ENCODE peak calls at places on chromosomes 5 and 9, in five cellular contexts. L is K562, U is HCT116, F is H1, V is GM12878. X is an unnamed sample.
A peak's percentile ranks its signal among the peaks of the same experiment; 100 is the strongest.

GRCh38 chr9:116275418-116276295 is 122.1 kb downstream of the PAPPA start:
- DNase-seq in L (no peak), U (no peak), F (no peak), V (no peak), X (no peak)

GRCh38 chr9:14271078-14271673 is 42.8 kb downstream of the NFIB start:
- DNase-seq in L (peak; percentile 4), U (no peak), F (no peak), V (no peak), X (peak; percentile 64)

GRCh38 chr5:87787640-87788039 is 374.9 kb upstream of the CCNH start:
- DNase-seq in L (no peak), U (no peak), F (peak; percentile 38), V (no peak), X (no peak)

GRCh38 chr9:13113201-13113600 is 166.3 kb downstream of the MPDZ start:
- DNase-seq in L (no peak), U (no peak), F (no peak), V (no peak), X (no peak)

GRCh38 chr9:77954619-77955018 is 77.0 kb downstream of the GNAQ start:
- DNase-seq in L (no peak), U (no peak), F (no peak), V (no peak), X (no peak)

GRCh38 chr9:107739601-107740082 is 250.1 kb upstream of the KLF4 start:
- DNase-seq in L (no peak), U (no peak), F (no peak), V (no peak), X (no peak)

GRCh38 chr5:159844725-159845124 is 71.6 kb upstream of the ADRA1B start:
- DNase-seq in L (no peak), U (no peak), F (no peak), V (no peak), X (no peak)

GRCh38 chr5:145923405-145923804 is 13.0 kb upstream of the SH3RF2 start:
- DNase-seq in L (no peak), U (no peak), F (no peak), V (no peak), X (no peak)

GRCh38 chr5:135660826-135661555 is 82.2 kb upstream of the CXCL14 start:
- DNase-seq in L (no peak), U (no peak), F (no peak), V (no peak), X (no peak)

GRCh38 chr5:176995122-176995490 is 11.5 kb downstream of the UIMC1 start:
- DNase-seq in L (no peak), U (no peak), F (no peak), V (no peak), X (no peak)

GRCh38 chr9:129422843-129423700 is 197.8 kb downstream of the C9orf50 start:
- DNase-seq in L (no peak), U (no peak), F (no peak), V (no peak), X (no peak)

GRCh38 chr9:134590240-134591081 is 51.1 kb upstream of the COL5A1 start:
- DNase-seq in L (no peak), U (no peak), F (no peak), V (no peak), X (peak; percentile 24)

GRCh38 chr5:52007230-52007858 is 624.1 kb downstream of the ISL1 start:
- DNase-seq in L (no peak), U (peak; percentile 16), F (no peak), V (no peak), X (peak; percentile 33)

GRCh38 chr9:12702160-12702758 is 9.1 kb downstream of the TYRP1 start:
- DNase-seq in L (peak; percentile 3), U (peak; percentile 56), F (peak; percentile 25), V (no peak), X (peak; percentile 3)

GRCh38 chr5:163564321-163564924 is 59.0 kb downstream of the MAT2B start:
- DNase-seq in L (peak; percentile 67), U (peak; percentile 48), F (no peak), V (peak; percentile 30), X (peak; percentile 50)

GRCh38 chr5:91641730-91642350 is 258.7 kb upstream of the ARRDC3 start:
- DNase-seq in L (peak; percentile 53), U (peak; percentile 34), F (no peak), V (no peak), X (peak; percentile 31)

GRCh38 chr9:135551031-135551430 is 5.1 kb downstream of the OBP2A start:
- DNase-seq in L (no peak), U (no peak), F (no peak), V (no peak), X (no peak)

GRCh38 chr5:166032601-166033000 is 2258.8 kb upstream of the WWC1 start:
- DNase-seq in L (no peak), U (no peak), F (no peak), V (no peak), X (no peak)

GRCh38 chr5:76709762-76710161 is 6.2 kb upstream of the F2R start:
- DNase-seq in L (no peak), U (no peak), F (no peak), V (no peak), X (no peak)

GRCh38 chr9:27352457-27353188 is 55.7 kb upstream of the EQTN start:
- DNase-seq in L (no peak), U (no peak), F (no peak), V (peak; percentile 42), X (no peak)

GRCh38 chr5:55868846-55869245 is 17.7 kb downstream of the IL31RA start:
- DNase-seq in L (peak; percentile 9), U (peak; percentile 82), F (no peak), V (no peak), X (peak; percentile 19)

GRCh38 chr9:12819436-12820185 is 44.8 kb downstream of the LURAP1L start:
- DNase-seq in L (peak; percentile 10), U (peak; percentile 28), F (peak; percentile 3), V (no peak), X (peak; percentile 53)

GRCh38 chr9:113281356-113281755 is 5.9 kb downstream of the PRPF4 start:
- DNase-seq in L (no peak), U (no peak), F (no peak), V (no peak), X (no peak)

DNA sequence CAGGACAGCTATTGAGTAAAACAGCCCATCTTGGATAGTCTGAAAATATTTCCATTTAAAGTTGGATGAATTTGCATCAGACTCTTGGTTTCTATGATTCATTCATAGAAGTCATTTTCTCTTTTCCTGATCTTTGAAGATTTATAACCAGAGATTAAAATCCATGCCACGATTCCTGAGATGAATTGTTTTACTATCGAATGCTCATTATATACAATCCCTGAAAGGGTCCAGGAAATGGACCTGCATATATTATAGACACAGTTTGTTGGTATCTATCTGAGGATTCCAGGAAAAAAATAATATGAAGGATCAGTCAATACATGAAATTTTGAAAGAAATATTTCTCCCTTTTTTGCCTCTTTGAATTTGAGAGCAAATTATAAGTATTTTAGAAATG is 99.0 kb downstream of the ICE1 start:
- DNase-seq in L (no peak), U (no peak), F (no peak), V (no peak), X (no peak)
- TF ChIP-seq SRF in L (no peak), U (no peak), F (no peak), V (no peak), X (no peak)

GRCh38 chr9:91098203-91098602 is 263.5 kb downstream of the AUH start:
- DNase-seq in L (no peak), U (no peak), F (no peak), V (no peak), X (no peak)

GRCh38 chr9:91099471-91099870 is 262.2 kb downstream of the AUH start:
- DNase-seq in L (no peak), U (no peak), F (no peak), V (no peak), X (no peak)

GRCh38 chr9:91100878-91101450 is 260.8 kb downstream of the AUH start:
- DNase-seq in L (no peak), U (no peak), F (no peak), V (no peak), X (peak; percentile 65)

GRCh38 chr9:91102269-91102668 is 259.4 kb downstream of the AUH start:
- DNase-seq in L (no peak), U (no peak), F (no peak), V (no peak), X (no peak)

DNA sequence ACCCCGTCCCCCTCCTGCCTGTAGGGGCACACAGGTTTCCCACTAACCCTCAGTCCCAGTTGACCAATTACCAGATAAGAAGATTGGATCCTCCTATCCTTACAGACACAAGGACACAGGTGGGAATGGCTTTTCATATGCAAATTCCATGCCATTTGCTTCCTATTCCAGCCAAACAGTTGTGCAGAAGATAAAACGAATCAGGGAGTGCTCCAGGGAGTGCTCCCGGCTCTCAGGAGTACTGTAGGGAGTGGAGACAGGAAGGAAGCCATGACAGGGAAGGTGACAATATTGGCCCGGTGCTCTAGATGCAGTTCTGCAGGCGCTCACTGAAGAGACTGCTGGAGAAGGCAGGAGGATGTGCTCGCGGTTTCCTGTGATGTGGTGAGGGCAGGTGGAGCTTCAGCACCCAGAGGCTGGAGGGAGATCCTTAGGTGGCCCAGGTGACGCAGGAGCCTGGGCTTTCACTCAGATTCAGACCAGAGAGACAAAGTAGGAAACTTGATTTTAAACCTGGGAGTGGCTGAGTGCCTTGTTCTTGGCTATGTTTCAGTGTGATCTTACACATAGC is 260.0 kb downstream of the AUH start:
- DNase-seq in L (no peak), U (no peak), F (no peak), V (no peak), X (no peak)
- TF ChIP-seq SRF in L (no peak), U (no peak), F (no peak), V (no peak), X (no peak)

GRCh38 chr5:128553747-128554146 is 15.7 kb upstream of the FBN2 start:
- DNase-seq in L (no peak), U (no peak), F (no peak), V (no peak), X (no peak)
- TF ChIP-seq SRF in L (no peak), U (no peak), F (no peak), V (no peak), X (no peak)

GRCh38 chr5:146952168-146952567 is 73.6 kb upstream of the PPP2R2B start:
- DNase-seq in L (no peak), U (no peak), F (no peak), V (no peak), X (no peak)

GRCh38 chr5:146944764-146945710 is 66.5 kb upstream of the PPP2R2B start:
- DNase-seq in L (no peak), U (no peak), F (no peak), V (no peak), X (no peak)

GRCh38 chr5:146945722-146946121 is 67.2 kb upstream of the PPP2R2B start:
- DNase-seq in L (no peak), U (no peak), F (no peak), V (no peak), X (no peak)

GRCh38 chr5:146948666-146949065 is 70.1 kb upstream of the PPP2R2B start:
- DNase-seq in L (no peak), U (no peak), F (no peak), V (no peak), X (no peak)

DNA sequence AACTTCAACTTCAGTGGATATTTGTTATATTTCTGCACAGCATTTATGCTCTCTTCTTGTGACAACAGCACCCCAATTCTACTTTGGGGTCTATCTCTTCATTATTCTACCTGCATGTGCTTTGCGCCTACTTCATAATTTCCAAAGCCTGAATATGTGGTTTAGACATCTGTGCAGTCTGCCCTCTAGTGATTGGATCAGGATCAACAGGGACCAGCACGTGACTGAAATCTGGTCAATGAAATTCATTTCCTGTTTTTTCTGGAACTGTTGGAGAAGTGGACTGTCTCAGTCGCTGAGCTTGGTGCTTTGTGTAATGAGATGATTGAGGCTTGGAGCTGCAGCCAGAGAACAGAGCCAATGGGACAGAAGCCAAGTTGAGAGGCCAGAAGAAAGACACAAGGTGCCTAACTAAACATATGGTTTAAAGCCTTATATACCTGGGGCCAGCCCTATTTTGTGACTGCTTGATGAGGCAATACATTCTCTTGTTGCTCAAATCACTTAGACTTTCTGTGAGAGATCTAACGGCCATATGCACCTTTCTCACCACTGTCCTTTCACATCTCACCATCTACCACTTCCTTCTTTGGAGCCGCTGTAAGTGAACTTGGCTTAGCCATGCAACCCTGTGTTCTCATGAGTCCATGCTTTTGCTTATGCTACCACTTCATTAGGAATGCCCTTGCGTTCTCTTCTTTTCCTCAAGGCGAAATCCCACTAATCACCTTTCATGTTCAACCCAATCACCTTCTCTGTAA is 68.8 kb upstream of the PPP2R2B start:
- DNase-seq in L (peak; percentile 14), U (peak; percentile 16), F (no peak), V (no peak), X (no peak)
- TF ChIP-seq SRF in L (no peak), U (no peak), F (no peak), V (no peak), X (no peak)

X was measured in HepG2.